ENCODE peak calls at places on chromosomes 7 and 10, in ten cellular contexts. B is spleen, S is kidney epithelial cell, M is cardiac muscle cell, I is H9, G is adrenal gland, O is NB4, C is left ventricle myocardium inferior, L is gastrocnemius medialis, U is osteocyte. D is an unnamed sample.

GRCh38 chr7:140769852-140770251 is 73.3 kb downstream of the NDUFB2 start:
- DNase-seq in B (no peak), S (no peak), M (no peak), I (no peak), G (no peak), O (no peak), C (no peak), L (no peak), U (no peak), D (no peak)

GRCh38 chr10:112827951-112828350 is 122.1 kb upstream of the TCF7L2 start:
- DNase-seq in B (no peak), S (no peak), M (no peak), I (no peak), G (no peak), O (no peak), C (no peak), L (no peak), U (no peak), D (no peak)

GRCh38 chr10:13709931-13710690 is 123.3 kb downstream of the PRPF18 start:
- DNase-seq in B (peak), S (no peak), M (peak), I (no peak), G (no peak), O (no peak), C (peak), L (no peak), U (no peak), D (no peak)

GRCh38 chr10:98045785-98046389 is 15.5 kb upstream of the CRTAC1 start:
- DNase-seq in B (peak), S (peak), M (peak), I (peak), G (peak), O (peak), C (no peak), L (no peak), U (no peak), D (no peak)

GRCh38 chr10:104966563-104967280 is 325.6 kb downstream of the SORCS3 start:
- DNase-seq in B (no peak), S (no peak), M (no peak), I (no peak), G (no peak), O (no peak), C (no peak), L (no peak), U (no peak), D (no peak)

GRCh38 chr10:103512166-103512565 is 18.7 kb downstream of the NEURL1 start:
- DNase-seq in B (peak), S (no peak), M (no peak), I (peak), G (peak), O (no peak), C (no peak), L (no peak), U (no peak), D (no peak)

GRCh38 chr10:12733271-12733670 is 268.2 kb downstream of the CCDC3 start:
- DNase-seq in B (no peak), S (no peak), M (no peak), I (no peak), G (no peak), O (no peak), C (no peak), L (no peak), U (no peak), D (no peak)

GRCh38 chr7:74395745-74396311 is 57.9 kb upstream of the GTF2IRD1 start:
- DNase-seq in B (no peak), S (no peak), M (no peak), I (no peak), G (no peak), O (no peak), C (no peak), L (no peak), U (no peak), D (no peak)

GRCh38 chr10:43110318-43111071 is 27.8 kb upstream of the CSGALNACT2 start:
- DNase-seq in B (no peak), S (no peak), M (peak), I (no peak), G (no peak), O (peak), C (peak), L (no peak), U (no peak), D (no peak)

GRCh38 chr10:29240991-29241660 is 47.7 kb upstream of the LYZL1 start:
- DNase-seq in B (no peak), S (no peak), M (no peak), I (no peak), G (no peak), O (no peak), C (no peak), L (no peak), U (peak), D (no peak)

GRCh38 chr7:128812514-128813168 is 17.6 kb upstream of the FLNC start:
- DNase-seq in B (peak), S (no peak), M (peak), I (no peak), G (peak), O (peak), C (peak), L (no peak), U (no peak), D (no peak)

GRCh38 chr7:133934262-133934973 is 192.7 kb upstream of the LRGUK start:
- DNase-seq in B (no peak), S (no peak), M (no peak), I (no peak), G (no peak), O (no peak), C (no peak), L (no peak), U (no peak), D (no peak)

GRCh38 chr10:66455304-66455703 is 470.5 kb upstream of the LRRTM3 start:
- DNase-seq in B (no peak), S (no peak), M (no peak), I (no peak), G (no peak), O (peak), C (no peak), L (no peak), U (no peak), D (no peak)
- TF ChIP-seq CTCF in B (no peak), S (no peak), M (no peak), I (no peak), G (no peak), O (peak), C (no peak), L (no peak), U (peak), D (no peak)

GRCh38 chr7:17549406-17549805 is 251.0 kb downstream of the AHR start:
- DNase-seq in B (no peak), S (no peak), M (no peak), I (no peak), G (no peak), O (no peak), C (no peak), L (no peak), U (no peak), D (no peak)

GRCh38 chr7:17544401-17544800 is 245.9 kb downstream of the AHR start:
- DNase-seq in B (no peak), S (no peak), M (no peak), I (no peak), G (no peak), O (no peak), C (no peak), L (no peak), U (no peak), D (no peak)

GRCh38 chr7:17545348-17545747 is 246.9 kb downstream of the AHR start:
- DNase-seq in B (no peak), S (no peak), M (peak), I (no peak), G (no peak), O (no peak), C (no peak), L (no peak), U (no peak), D (no peak)

GRCh38 chr7:17546206-17546998 is 247.9 kb downstream of the AHR start:
- DNase-seq in B (no peak), S (no peak), M (peak), I (no peak), G (no peak), O (peak), C (no peak), L (no peak), U (no peak), D (no peak)

GRCh38 chr7:17548014-17548653 is 249.7 kb downstream of the AHR start:
- DNase-seq in B (no peak), S (no peak), M (no peak), I (peak), G (no peak), O (no peak), C (no peak), L (no peak), U (no peak), D (no peak)
- TF ChIP-seq CTCF in B (no peak), S (no peak), M (no peak), I (peak), G (no peak), O (no peak), C (no peak), L (no peak), U (no peak), D (no peak)

GRCh38 chr10:18687706-18688105 is 28.5 kb downstream of the ARL5B start:
- DNase-seq in B (no peak), S (no peak), M (no peak), I (no peak), G (no peak), O (no peak), C (no peak), L (no peak), U (no peak), D (no peak)
- TF ChIP-seq CTCF in B (no peak), S (no peak), M (no peak), I (no peak), G (no peak), O (no peak), C (no peak), L (no peak), U (no peak), D (no peak)

DNA sequence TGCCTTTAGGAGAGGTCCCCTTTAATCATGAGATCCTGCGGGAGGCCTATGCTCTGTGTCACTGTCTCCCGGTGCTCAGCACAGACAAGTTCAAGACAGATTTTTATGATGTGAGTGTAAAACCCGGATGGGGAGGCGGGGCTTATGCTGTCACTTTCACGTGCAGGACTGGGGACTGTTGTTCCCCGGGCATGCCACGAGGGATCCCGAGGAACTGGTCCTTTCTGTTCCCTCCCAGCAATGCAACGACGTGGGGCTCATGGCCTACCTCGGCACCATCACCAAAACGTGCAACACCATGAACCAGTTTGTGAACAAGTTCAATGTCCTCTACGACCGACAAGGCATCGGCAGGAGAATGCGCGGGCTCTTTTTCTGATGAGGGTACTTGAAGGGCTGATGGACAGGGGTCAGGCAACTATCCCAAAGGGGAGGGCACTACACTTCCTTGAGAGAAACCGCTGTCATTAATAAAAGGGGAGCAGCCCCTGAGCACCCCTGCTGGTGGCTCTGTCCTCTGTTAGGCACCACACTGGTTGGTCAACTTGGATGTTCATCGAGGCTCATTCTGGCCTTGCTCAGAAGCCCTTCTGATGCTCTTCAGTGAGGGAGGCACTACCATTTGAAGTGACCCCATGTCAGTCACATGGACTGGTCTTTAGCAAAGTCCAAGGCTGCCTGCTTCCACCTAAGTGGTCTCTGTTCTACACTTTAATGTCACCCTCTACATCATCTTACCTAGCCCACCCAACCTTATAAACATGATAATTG is 2.8 kb downstream of the COPS6 start:
- DNase-seq in B (no peak), S (no peak), M (no peak), I (peak), G (no peak), O (peak), C (no peak), L (no peak), U (no peak), D (no peak)
- TF ChIP-seq CTCF in B (no peak), S (no peak), M (no peak), I (peak), G (no peak), O (peak), C (no peak), L (no peak), U (no peak), D (peak)

GRCh38 chr10:126302831-126303230 is 85.4 kb downstream of the ADAM12 start:
- DNase-seq in B (no peak), S (no peak), M (peak), I (no peak), G (no peak), O (no peak), C (no peak), L (no peak), U (no peak), D (no peak)
- TF ChIP-seq CTCF in B (no peak), S (peak), M (peak), I (peak), G (peak), O (no peak), C (peak), L (no peak), U (peak), D (peak)

GRCh38 chr7:79308176-79308575 is 145.3 kb downstream of the MAGI2 start:
- DNase-seq in B (no peak), S (no peak), M (peak), I (no peak), G (peak), O (no peak), C (no peak), L (no peak), U (no peak), D (no peak)
- TF ChIP-seq CTCF in B (no peak), S (no peak), M (peak), I (peak), G (no peak), O (no peak), C (peak), L (no peak), U (no peak), D (no peak)